ENCODE peak calls at places on chromosomes 5 and 9, in four cellular contexts. C, G, Q and U are unnamed samples.

GRCh38 chr9:38311382-38312270 is 80.9 kb upstream of the ALDH1B1 start:
- DNase-seq in C (no peak), G (no peak), Q (no peak), U (no peak)

GRCh38 chr9:89562186-89562814 is 42.5 kb upstream of the GADD45G start:
- DNase-seq in G (no peak), C (no peak), Q (no peak), U (no peak)

GRCh38 chr9:37029304-37029775 is 4.7 kb downstream of the PAX5 start:
- DNase-seq in C (no peak), Q (no peak), G (no peak), U (no peak)

GRCh38 chr5:10250804-10251276 is 760 bp downstream of the CCT5 start:
- DNase-seq in Q (peak), C (peak), G (no peak), U (no peak)

GRCh38 chr5:177005619-177006264 is 837 bp downstream of the UIMC1 start:
- DNase-seq in Q (peak), C (peak), G (peak), U (no peak)

GRCh38 chr5:72517961-72518690 is 10.9 kb upstream of the ZNF366 start:
- DNase-seq in C (peak), Q (no peak), G (no peak), U (no peak)

GRCh38 chr5:159504857-159505304 is 174.6 kb upstream of the IL12B start:
- DNase-seq in C (no peak), G (no peak), Q (peak), U (no peak)

GRCh38 chr5:53826503-53826902 is 266.1 kb downstream of the NDUFS4 start:
- DNase-seq in Q (no peak), C (no peak), G (no peak), U (no peak)

GRCh38 chr9:7901676-7902075 is 102.1 kb upstream of the DMAC1 start:
- DNase-seq in C (no peak), Q (no peak), G (no peak), U (no peak)

GRCh38 chr9:4116091-4116581 is 183.7 kb downstream of the GLIS3 start:
- DNase-seq in C (no peak), Q (peak), G (no peak), U (no peak)

DNA sequence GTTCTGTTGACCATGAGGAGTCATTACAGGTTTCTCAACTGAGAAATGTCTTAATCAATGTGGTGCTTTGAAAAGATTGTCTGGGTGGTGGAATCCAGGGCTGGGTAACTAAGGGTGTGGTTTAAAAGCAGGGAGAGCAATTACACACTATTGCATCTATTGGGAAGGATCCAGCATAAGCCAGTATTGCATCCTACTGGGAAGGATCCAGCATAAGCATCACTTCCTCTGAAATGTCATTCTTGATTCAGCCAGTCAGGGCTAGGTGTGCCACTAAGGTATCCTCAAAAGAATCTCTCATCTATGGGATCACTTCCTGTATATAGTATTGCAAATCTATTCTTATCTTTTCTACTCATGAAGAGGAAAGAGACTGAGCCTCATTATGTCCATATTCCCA is 38.6 kb downstream of the ELOVL7 start:
- DNase-seq in G (no peak), Q (no peak), C (no peak), U (no peak)
- TF ChIP-seq FOS in G (no peak), Q (no peak), C (no peak), U (no peak)

DNA sequence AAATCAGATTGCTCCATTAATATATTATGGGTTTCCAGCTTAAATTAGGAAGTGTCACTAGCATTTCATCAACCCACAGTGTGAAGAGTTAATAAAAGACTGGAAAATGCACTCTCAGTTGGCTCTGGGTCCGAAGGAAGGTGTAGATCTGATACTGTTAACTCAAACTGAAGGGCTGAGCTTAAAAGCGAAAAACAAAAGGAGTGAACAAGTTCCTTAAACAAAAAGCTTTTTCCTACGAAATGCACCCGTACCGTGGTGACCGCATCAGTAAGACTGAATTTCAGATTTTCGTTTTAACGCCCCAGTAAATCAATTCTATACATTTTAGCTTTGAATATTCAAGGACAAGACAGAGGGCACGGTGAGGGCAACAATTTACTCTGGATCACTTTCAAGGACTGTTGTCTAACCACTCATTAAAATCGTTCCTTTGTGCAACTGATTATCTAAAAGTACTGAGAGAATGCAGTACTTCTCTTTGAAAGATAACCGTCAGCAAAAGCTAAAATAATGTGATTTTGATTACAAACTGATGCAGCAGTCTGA is 1.9 kb downstream of the HOMER1 start:
- DNase-seq in C (peak), G (no peak), Q (no peak), U (no peak)
- TF ChIP-seq FOS in C (no peak), G (no peak), Q (no peak), U (no peak)

DNA sequence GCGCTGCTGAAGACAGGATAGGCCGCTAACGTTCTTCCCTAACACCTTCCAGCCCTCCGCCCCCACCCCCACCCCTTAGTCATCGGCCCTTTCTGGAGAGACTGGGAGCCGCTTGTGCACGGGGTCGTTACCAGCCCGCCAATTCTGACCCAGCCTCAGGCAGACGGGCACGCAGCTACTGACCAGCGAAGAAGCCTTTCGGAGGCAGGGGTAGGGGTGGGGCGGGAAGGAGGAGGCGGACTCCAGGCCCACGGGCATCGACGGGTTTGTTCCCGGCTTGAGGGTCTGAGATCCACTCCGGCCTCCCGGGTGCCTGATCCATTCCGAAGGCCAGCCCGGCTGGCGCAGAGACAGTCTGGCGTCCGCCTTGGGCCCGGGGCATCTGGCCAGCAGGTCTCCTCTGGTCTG is 729 bp upstream of the HAND1 start:
- DNase-seq in G (no peak), C (no peak), Q (no peak), U (no peak)
- TF ChIP-seq FOS in G (no peak), C (no peak), Q (no peak), U (no peak)

GRCh38 chr9:94697972-94698581 is 28.4 kb upstream of the AOPEP start:
- DNase-seq in C (no peak), G (no peak), Q (peak), U (no peak)
- TF ChIP-seq FOS in C (no peak), G (no peak), Q (no peak), U (no peak)

GRCh38 chr5:149578896-149579295 is 2.4 kb upstream of the ARHGEF37 start:
- DNase-seq in G (no peak), Q (no peak), C (no peak), U (no peak)

GRCh38 chr5:149580808-149581191 is 498 bp upstream of the ARHGEF37 start:
- DNase-seq in Q (no peak), G (no peak), C (no peak), U (no peak)

GRCh38 chr5:149583394-149583793 is 2.1 kb downstream of the ARHGEF37 start:
- DNase-seq in C (peak), G (no peak), Q (no peak), U (no peak)

GRCh38 chr5:149581931-149582768 is 852 bp downstream of the ARHGEF37 start:
- DNase-seq in C (peak), Q (no peak), G (no peak), U (no peak)

GRCh38 chr5:149581192-149581861 is at the start of gene ARHGEF37:
- DNase-seq in G (no peak), Q (no peak), C (peak), U (no peak)
- TF ChIP-seq FOS in G (no peak), Q (no peak), C (no peak), U (no peak)

DNA sequence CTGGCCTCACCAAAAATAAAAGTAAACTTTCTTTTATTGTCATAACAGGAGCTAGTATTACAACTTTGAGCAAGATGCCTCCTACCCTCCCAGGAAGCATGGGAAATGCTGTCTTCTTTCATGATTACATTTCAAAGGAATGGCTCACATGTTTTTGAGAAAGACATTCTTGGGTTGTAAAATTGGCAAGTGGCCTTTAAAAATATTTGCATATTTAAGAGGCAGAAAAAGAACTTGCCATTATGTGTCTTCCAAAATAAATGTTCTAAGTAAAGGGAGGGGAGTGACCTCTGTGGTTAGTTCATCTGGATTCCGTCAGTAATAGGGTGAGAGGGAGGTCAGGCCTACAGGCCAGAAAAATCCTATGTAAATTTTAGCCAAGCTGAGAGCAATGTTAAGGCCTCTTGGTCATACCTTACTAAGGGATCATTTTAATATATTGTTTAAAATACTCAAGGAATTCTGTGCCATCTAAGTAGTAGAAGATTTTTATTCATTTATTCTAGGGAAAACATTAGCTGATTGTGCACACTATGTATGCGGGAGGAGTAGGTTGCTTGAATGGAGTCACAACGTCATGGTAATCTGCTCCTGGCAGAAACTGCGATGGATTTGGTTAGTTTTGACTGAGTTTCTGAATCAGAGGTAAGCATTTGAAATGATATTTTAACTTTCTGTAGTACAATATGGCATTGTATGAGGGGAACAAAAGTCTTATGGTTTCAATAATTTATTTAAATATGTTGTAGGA is 1485.7 kb upstream of the CDH9 start:
- DNase-seq in Q (peak), C (peak), G (no peak), U (no peak)
- TF ChIP-seq FOS in Q (no peak), C (no peak), G (no peak), U (no peak)

GRCh38 chr5:173786296-173787187 is 101.6 kb upstream of the CPEB4 start:
- DNase-seq in C (no peak), Q (no peak), G (peak), U (peak)
- TF ChIP-seq FOS in C (no peak), Q (no peak), G (no peak), U (no peak)

GRCh38 chr9:124384849-124385248 is 30.4 kb downstream of the PSMB7 start:
- DNase-seq in C (no peak), Q (no peak), G (no peak), U (no peak)

GRCh38 chr9:124377551-124377950 is 37.7 kb downstream of the PSMB7 start:
- DNase-seq in C (no peak), Q (no peak), G (no peak), U (no peak)

GRCh38 chr9:124384210-124384609 is 31.0 kb downstream of the PSMB7 start:
- DNase-seq in C (no peak), G (no peak), Q (no peak), U (no peak)

GRCh38 chr9:124377985-124378384 is 37.3 kb downstream of the PSMB7 start:
- DNase-seq in C (no peak), G (no peak), Q (no peak), U (no peak)

DNA sequence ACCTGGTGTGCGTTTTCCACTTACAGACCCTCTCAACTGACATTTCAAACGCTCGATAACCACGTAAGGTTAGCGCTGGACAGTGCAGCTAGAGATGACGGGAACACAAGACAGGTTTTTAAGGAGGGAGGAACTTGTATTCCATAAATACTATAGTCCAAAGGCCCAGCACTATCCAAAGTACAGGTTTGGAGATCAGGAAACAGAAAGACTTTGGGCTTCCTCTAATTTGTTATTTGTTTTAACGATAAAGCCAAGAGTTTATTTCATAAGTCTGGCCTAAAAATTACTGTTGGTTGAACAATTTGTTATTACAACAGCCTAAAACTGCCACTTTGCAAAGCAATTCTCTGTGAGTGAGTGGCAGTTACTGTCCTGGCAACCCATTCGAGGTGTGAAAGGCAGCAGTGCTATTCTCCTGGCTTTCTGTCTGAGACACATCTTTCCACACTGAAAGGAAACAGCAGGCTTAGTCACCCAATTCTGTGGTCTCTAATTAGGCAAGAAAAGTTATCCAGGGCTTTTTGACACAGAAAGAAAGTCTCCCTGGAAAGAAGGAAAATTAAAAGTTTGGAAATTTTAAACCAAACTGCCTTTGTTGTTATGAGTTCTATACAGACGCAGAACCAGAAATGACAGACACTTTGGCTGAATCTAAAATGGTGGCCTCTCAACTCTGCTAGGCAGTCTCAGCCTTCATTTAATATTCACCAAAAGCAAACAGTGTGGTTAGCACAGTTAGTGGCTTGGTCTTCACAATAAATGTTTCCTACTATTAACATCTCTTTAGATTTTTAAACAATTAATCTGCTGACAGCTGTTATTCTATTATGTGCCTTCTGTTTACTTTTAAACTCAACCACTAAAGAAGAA is 33.9 kb downstream of the PSMB7 start:
- DNase-seq in G (no peak), C (peak), Q (peak), U (no peak)
- TF ChIP-seq FOS in G (no peak), C (peak), Q (no peak), U (no peak)

DNA sequence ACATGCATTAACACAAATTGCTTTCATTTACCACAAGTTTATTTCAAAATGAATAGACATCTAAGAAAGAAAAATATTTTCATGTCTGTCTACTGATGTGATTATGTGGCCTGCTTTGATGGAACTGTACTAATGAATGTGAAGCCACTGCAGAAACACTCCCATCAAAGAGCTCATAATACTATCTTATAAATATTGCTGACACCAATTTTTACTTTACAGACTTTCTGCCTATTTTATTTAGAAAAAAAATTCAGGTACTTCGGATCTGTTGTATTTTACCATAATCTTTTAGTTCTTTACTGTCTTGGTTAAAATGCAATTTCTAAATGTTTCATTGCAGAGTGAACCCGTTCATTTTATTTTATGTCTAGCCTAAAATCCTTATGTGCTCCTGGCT is 281.9 kb downstream of the ICE1 start:
- DNase-seq in G (no peak), C (no peak), Q (no peak), U (no peak)
- TF ChIP-seq FOS in G (no peak), C (no peak), Q (no peak), U (no peak)